ENCODE peak calls at places on chromosomes 6 and 20, in nine cellular contexts. F, P, L, M, S, K, X, D and G are unnamed samples.

GRCh38 chr6:144033816-144034540 is 25.9 kb upstream of the PLAGL1 start:
- DNase-seq in F (peak; percentile 11), K (no peak), M (no peak), D (no peak), P (no peak), X (no peak), L (no peak), S (no peak), G (peak; percentile 18)

GRCh38 chr20:49508435-49509199 is 26.1 kb upstream of the KCNB1 start:
- DNase-seq in K (no peak), M (no peak), X (peak; percentile 35), L (no peak), F (peak; percentile 13), D (no peak), S (no peak), P (no peak), G (peak; percentile 4)

GRCh38 chr20:23145281-23145700 is 59.2 kb upstream of the CD93 start:
- DNase-seq in P (no peak), X (peak; percentile 71), L (peak; percentile 87), S (no peak), K (no peak), D (no peak), M (no peak), F (peak; percentile 52), G (no peak)

GRCh38 chr20:755931-756330 is 12.4 kb downstream of the SLC52A3 start:
- DNase-seq in M (no peak), D (no peak), F (no peak), X (no peak), L (no peak), P (no peak), S (no peak), K (no peak), G (no peak)

GRCh38 chr20:1489764-1490436 is 1.3 kb downstream of the SIRPB2 start:
- DNase-seq in S (no peak), L (peak; percentile 62), M (no peak), X (no peak), P (no peak), D (no peak), K (no peak), F (no peak), G (peak; percentile 34)

GRCh38 chr6:151093706-151094105 is 146.1 kb upstream of the AKAP12 start:
- DNase-seq in D (no peak), P (no peak), S (no peak), X (no peak), K (no peak), F (no peak), M (no peak), L (no peak), G (no peak)

GRCh38 chr6:91132461-91132860 is 545.6 kb upstream of the MAP3K7 start:
- DNase-seq in K (no peak), L (no peak), M (no peak), F (no peak), S (no peak), P (no peak), X (no peak), D (no peak), G (peak; percentile 70)

GRCh38 chr20:54173653-54174451 is at the start of gene CYP24A1:
- DNase-seq in P (no peak), S (no peak), K (no peak), M (no peak), F (no peak), L (no peak), D (no peak), X (peak; percentile 55), G (no peak)

GRCh38 chr6:39688494-39688893 is 36.7 kb downstream of the KIF6 start:
- DNase-seq in P (no peak), F (peak; percentile 70), M (no peak), L (no peak), X (no peak), S (no peak), D (no peak), K (no peak), G (no peak)

GRCh38 chr6:14882394-14883073 is 363.3 kb upstream of the JARID2 start:
- DNase-seq in X (no peak), F (peak; percentile 9), K (peak; percentile 71), L (no peak), M (no peak), D (no peak), P (no peak), S (no peak), G (no peak)

GRCh38 chr20:33159713-33160112 is 8.2 kb upstream of the BPIFA2 start:
- DNase-seq in D (no peak), K (no peak), S (no peak), M (no peak), X (no peak), F (no peak), P (no peak), L (no peak), G (no peak)

GRCh38 chr6:135837735-135838449 is 13.6 kb upstream of the PDE7B start:
- DNase-seq in S (no peak), L (no peak), D (no peak), P (no peak), X (no peak), M (no peak), F (no peak), K (no peak), G (no peak)

GRCh38 chr6:169899481-169900145 is 148.2 kb downstream of the ERMARD start:
- DNase-seq in K (peak; percentile 69), M (no peak), P (no peak), D (no peak), X (no peak), L (no peak), S (no peak), F (no peak), G (no peak)